ENCODE peak calls at places on chromosome 15, in seven cellular contexts. X is foreskin keratinocyte, U is sigmoid colon, Z is uterus, E is ovary, B is aorta, N is endothelial cell of umbilical vein. F is an unnamed sample. For H3K4me1, the result is how much of the 10 kb centered on the place peaks cover.

GRCh38 chr15:52082197-52083036 is 30.2 kb downstream of the BCL2L10 start:
- DNase-seq in X (no peak), U (no peak), Z (no peak), E (no peak), B (no peak), N (no peak), F (no peak)

GRCh38 chr15:85379403-85380131 is 836 bp upstream of the AKAP13 start:
- DNase-seq in X (no peak), U (no peak), Z (no peak), E (no peak), B (no peak), N (peak), F (no peak)

GRCh38 chr15:79455361-79455760 is 23.2 kb downstream of the MINAR1 start:
- DNase-seq in X (no peak), U (no peak), Z (no peak), E (no peak), B (no peak), N (no peak), F (no peak)

GRCh38 chr15:70140543-70141375 is 43.0 kb upstream of the TLE3 start:
- DNase-seq in X (no peak), U (no peak), Z (no peak), E (no peak), B (no peak), N (peak), F (no peak)

GRCh38 chr15:59569477-59569876 is 42.1 kb upstream of the GCNT3 start:
- DNase-seq in X (no peak), U (no peak), Z (no peak), E (no peak), B (no peak), N (no peak), F (no peak)

GRCh38 chr15:67120839-67121540 is 55.6 kb downstream of the SMAD3 start:
- DNase-seq in X (peak), U (peak), Z (peak), E (peak), B (peak), N (peak), F (peak)

GRCh38 chr15:66497502-66498455 is at the start of gene SNAPC5:
- DNase-seq in X (peak), U (peak), Z (peak), E (peak), B (peak), N (peak), F (peak)

GRCh38 chr15:68283401-68283800 is 5.9 kb downstream of the FEM1B start:
- DNase-seq in X (no peak), U (no peak), Z (no peak), E (no peak), B (no peak), N (no peak), F (no peak)

GRCh38 chr15:87939838-87940457 is 316.6 kb downstream of the NTRK3 start:
- DNase-seq in X (no peak), U (no peak), Z (no peak), E (no peak), B (no peak), N (no peak), F (no peak)

GRCh38 chr15:96054606-96055005 is 275.9 kb upstream of the NR2F2 start:
- DNase-seq in X (no peak), U (no peak), Z (no peak), E (no peak), B (no peak), N (no peak), F (no peak)

GRCh38 chr15:59691194-59691805 is 2.2 kb upstream of the BNIP2 start:
- DNase-seq in X (no peak), U (no peak), Z (peak), E (peak), B (no peak), N (peak), F (no peak)

GRCh38 chr15:90531147-90531546 is 1.4 kb downstream of the CRTC3 start:
- DNase-seq in X (no peak), U (no peak), Z (no peak), E (no peak), B (no peak), N (no peak), F (no peak)

GRCh38 chr15:20294651-20295237 is 246.9 kb downstream of the GOLGA6L6 start:
- DNase-seq in X (no peak), U (no peak), Z (no peak), E (peak), B (peak), N (no peak), F (peak)

GRCh38 chr15:96306321-96306720 is 24.2 kb upstream of the NR2F2 start:
- DNase-seq in X (no peak), U (no peak), Z (no peak), E (no peak), B (no peak), N (no peak), F (no peak)

GRCh38 chr15:72184165-72184811 is 13.3 kb downstream of the GRAMD2A start:
- DNase-seq in X (no peak), U (no peak), Z (no peak), E (no peak), B (no peak), N (no peak), F (peak)

GRCh38 chr15:24856397-24857093 is 98.2 kb upstream of the SNRPN start:
- DNase-seq in X (no peak), U (no peak), Z (no peak), E (no peak), B (peak), N (peak), F (no peak)

GRCh38 chr15:67520976-67521769 is at the start of gene C15orf61:
- DNase-seq in X (peak), U (peak), Z (peak), E (peak), B (peak), N (peak), F (peak)

GRCh38 chr15:81887913-81888312 is 157.9 kb downstream of the MEX3B start:
- DNase-seq in X (peak), U (no peak), Z (peak), E (no peak), B (no peak), N (no peak), F (no peak)

DNA sequence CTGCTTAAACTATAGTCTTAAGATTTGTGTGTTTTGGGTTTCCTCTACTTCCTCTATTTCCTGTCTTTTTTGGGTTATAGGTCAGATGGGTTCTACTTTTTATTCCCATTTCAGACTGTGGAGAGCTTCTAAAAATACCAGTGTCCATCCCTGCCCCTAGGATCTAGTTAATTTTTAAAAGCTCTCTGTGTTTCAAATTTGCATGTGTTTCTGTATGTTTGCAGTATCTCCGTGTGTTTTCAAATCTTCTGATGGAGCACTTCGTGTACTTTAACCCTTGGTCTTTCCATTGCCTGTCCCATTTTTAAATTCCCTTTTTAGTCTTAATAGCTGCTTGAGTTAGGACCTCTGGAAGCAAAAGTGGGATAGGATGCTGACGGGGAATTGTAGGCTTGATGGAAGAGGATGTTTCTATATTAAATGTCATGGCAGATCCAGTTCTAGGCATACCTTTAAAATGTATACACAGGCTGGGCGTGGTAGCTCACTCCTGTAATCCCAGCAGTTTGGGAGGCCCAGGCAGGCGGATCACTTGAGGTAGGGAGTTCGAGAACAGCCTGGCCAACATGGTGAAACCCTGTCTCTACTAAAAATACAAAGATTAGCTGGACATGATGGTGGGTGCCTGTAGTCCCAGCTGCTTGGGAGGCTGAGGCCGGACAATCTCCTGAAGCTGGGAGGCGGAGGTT is 8.4 kb downstream of the CHD2 start:
- DNase-seq in X (no peak), U (no peak), Z (no peak), E (no peak), B (no peak), N (no peak), F (no peak)
- H3K4me1 ChIP-seq in X (under half), U (half or more), Z (under half), E (under half), B (under half), N (half or more), F (half or more)

DNA sequence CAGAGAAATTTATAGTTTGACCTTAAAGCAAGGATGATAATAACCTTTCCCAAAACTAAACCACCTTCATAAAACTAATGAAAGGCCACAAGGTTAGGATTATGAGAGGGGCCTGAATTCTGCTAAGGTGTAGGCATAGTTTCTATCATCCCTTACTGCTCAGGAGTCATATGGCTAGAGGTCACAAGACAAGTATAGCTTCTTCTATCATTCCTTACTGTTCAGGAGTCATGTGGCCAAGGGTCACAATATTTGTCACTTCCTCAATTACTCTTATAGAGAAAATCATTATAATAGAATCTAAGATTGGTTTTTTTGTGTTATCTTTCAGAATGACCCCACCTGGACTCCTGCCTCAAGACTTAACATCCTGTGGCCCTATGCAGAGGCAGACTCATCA is 36.6 kb downstream of the HERC1 start:
- DNase-seq in X (no peak), U (no peak), Z (no peak), E (no peak), B (no peak), N (no peak), F (no peak)
- H3K4me1 ChIP-seq in X (under half), U (under half), Z (under half), E (under half), B (under half), N (under half), F (under half)

GRCh38 chr15:40093224-40093842 is 15.3 kb downstream of the BMF start:
- DNase-seq in X (no peak), U (peak), Z (peak), E (no peak), B (no peak), N (no peak), F (peak)

GRCh38 chr15:40088929-40089755 is 19.5 kb downstream of the BMF start:
- DNase-seq in X (no peak), U (peak), Z (peak), E (no peak), B (no peak), N (no peak), F (peak)

GRCh38 chr15:40092416-40093223 is 16.1 kb downstream of the BMF start:
- DNase-seq in X (no peak), U (peak), Z (peak), E (peak), B (no peak), N (no peak), F (peak)

GRCh38 chr15:40091861-40092415 is 16.7 kb downstream of the BMF start:
- DNase-seq in X (no peak), U (no peak), Z (peak), E (no peak), B (no peak), N (no peak), F (peak)

DNA sequence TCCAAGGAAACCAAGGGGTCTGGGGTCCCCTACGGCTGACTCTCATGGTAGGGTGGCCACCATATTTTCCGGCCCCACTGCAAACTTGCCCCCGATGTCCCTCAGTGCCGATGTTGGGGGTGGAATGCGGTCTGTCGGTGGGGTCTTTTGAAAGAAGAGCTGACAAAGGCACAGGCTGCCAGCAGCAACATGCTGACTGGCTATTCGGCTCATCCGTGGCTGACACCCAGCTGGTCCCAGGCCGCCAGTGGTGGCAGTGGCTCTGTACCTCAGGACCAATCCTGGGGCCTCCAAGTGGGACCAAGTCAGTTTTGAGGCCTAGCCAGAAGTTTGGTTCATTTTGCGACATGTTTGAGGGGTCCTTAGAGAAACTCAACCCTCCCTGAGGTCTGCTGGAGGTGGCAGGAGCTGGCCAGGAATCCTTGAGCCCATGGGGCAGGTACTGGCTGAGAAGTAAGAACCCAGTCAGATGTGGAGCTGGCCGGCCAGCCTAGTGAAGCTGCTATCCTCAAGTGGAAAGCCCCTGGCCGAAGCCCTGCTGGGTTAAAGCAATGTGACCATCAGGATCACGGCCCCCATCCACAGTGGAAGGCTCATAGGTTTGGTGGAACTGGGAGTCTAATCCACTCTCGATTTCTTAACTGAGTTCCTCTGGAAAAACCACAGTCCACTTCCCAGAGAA is 17.8 kb downstream of the BMF start:
- DNase-seq in X (no peak), U (no peak), Z (no peak), E (no peak), B (no peak), N (no peak), F (peak)
- H3K4me1 ChIP-seq in X (under half), U (half or more), Z (under half), E (half or more), B (under half), N (under half), F (half or more)

GRCh38 chr15:41691471-41691870 is 31.3 kb downstream of the MGA start:
- DNase-seq in X (no peak), U (no peak), Z (no peak), E (no peak), B (no peak), N (peak), F (no peak)
- H3K4me1 ChIP-seq in X (under half), U (under half), Z (under half), E (under half), B (under half), N (under half), F (under half)

GRCh38 chr15:31357148-31357547 is 30.5 kb downstream of the KLF13 start:
- DNase-seq in X (no peak), U (no peak), Z (no peak), E (no peak), B (no peak), N (no peak), F (no peak)

GRCh38 chr15:31352911-31353811 is 26.5 kb downstream of the KLF13 start:
- DNase-seq in X (no peak), U (peak), Z (peak), E (peak), B (no peak), N (peak), F (no peak)

GRCh38 chr15:31352283-31352880 is 25.7 kb downstream of the KLF13 start:
- DNase-seq in X (no peak), U (no peak), Z (no peak), E (no peak), B (no peak), N (no peak), F (peak)

GRCh38 chr15:31350771-31351170 is 24.1 kb downstream of the KLF13 start:
- DNase-seq in X (no peak), U (no peak), Z (no peak), E (no peak), B (no peak), N (no peak), F (no peak)

GRCh38 chr15:31353931-31354330 is 27.3 kb downstream of the KLF13 start:
- DNase-seq in X (no peak), U (no peak), Z (peak), E (no peak), B (no peak), N (no peak), F (no peak)
- H3K4me1 ChIP-seq in X (under half), U (half or more), Z (under half), E (under half), B (under half), N (under half), F (half or more)

DNA sequence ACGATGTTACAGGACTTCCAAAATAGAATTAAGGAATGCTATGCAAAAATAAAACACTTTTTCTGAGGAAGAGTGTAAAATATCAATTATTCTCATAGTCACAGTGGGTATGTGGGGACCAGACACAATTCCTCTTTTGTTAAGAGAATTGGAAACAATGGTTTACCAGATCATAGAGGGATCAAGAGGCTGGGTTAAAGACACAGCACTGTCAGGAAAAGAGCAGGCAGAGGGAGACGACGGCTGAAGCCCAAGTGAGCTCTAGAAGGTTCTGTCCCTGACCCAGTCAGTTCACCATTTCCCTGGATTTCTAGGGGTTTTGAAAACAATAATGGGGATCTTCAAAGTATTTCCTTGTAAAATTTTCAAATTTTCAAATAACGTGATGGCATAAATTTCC is 54.0 kb upstream of the POLR2M start:
- DNase-seq in X (no peak), U (no peak), Z (no peak), E (no peak), B (no peak), N (no peak), F (no peak)
- H3K4me1 ChIP-seq in X (under half), U (under half), Z (under half), E (under half), B (under half), N (under half), F (under half)

GRCh38 chr15:99476413-99477222 is 89.2 kb upstream of the MEF2A start:
- DNase-seq in X (peak), U (peak), Z (peak), E (no peak), B (peak), N (peak), F (peak)
- H3K4me1 ChIP-seq in X (under half), U (under half), Z (under half), E (under half), B (under half), N (under half), F (under half)

GRCh38 chr15:45495588-45495987 is 27.0 kb downstream of the SLC30A4 start:
- DNase-seq in X (no peak), U (no peak), Z (no peak), E (no peak), B (no peak), N (no peak), F (no peak)
- H3K4me1 ChIP-seq in X (under half), U (under half), Z (under half), E (under half), B (under half), N (under half), F (under half)

DNA sequence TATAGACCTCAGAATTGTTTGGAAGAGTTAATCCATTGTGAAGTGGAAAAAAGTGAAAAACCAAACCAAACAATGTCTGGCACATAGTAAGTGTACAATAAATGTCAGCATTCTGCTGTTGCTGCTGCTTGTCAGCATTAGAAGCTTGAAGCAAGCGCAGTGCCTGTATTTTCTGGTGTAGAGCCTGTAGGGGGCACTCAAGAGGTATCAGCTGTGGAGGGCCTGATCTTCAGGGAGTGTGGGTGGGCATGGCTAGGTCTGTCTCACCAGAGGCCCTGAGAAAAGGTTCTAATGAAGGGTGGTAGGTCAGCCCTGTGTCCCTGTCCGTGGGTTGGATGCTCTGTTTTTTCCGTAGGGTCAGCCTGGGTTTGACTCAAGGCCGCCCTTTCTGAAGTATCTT is 3.6 kb downstream of the ADAMTSL3 start:
- DNase-seq in X (no peak), U (no peak), Z (no peak), E (no peak), B (no peak), N (no peak), F (no peak)
- H3K4me1 ChIP-seq in X (under half), U (half or more), Z (under half), E (under half), B (under half), N (under half), F (under half)

GRCh38 chr15:74193905-74194304 is 8.7 kb downstream of the STRA6 start:
- DNase-seq in X (no peak), U (no peak), Z (no peak), E (no peak), B (no peak), N (no peak), F (no peak)
- H3K4me1 ChIP-seq in X (under half), U (under half), Z (under half), E (under half), B (under half), N (under half), F (under half)